ENCODE peak calls at places on chromosomes 4 and X, in five cellular contexts. One of them, this sample, is unnamed.
A peak's percentile ranks its signal among the peaks of the same experiment; 100 is the strongest.

GRCh38 chrX:71563921-71564320 is 14.3 kb upstream of the GCNA start:
- DNase-seq in GM23248: no peak
- DNase-seq in H54: no peak
- DNase-seq in A549: no peak
- DNase-seq in fibroblast of gingiva: no peak
- DNase-seq in this sample: no peak

GRCh38 chrX:151073767-151074166 is 90.6 kb downstream of the HMGB3 start:
- DNase-seq in GM23248: no peak
- DNase-seq in fibroblast of gingiva: no peak
- DNase-seq in H54: no peak
- DNase-seq in A549: no peak
- DNase-seq in this sample: no peak

GRCh38 chr4:155854597-155855226 is 11.4 kb downstream of the ASIC5 start:
- DNase-seq in fibroblast of gingiva: no peak
- DNase-seq in A549: peak; percentile 20
- DNase-seq in GM23248: peak; percentile 65
- DNase-seq in H54: peak; percentile 4
- DNase-seq in this sample: no peak

GRCh38 chr4:32499176-32499575 is 1779.0 kb downstream of the PCDH7 start:
- DNase-seq in H54: no peak
- DNase-seq in A549: no peak
- DNase-seq in GM23248: peak; percentile 42
- DNase-seq in fibroblast of gingiva: peak; percentile 89
- DNase-seq in this sample: no peak

GRCh38 chrX:120207009-120207610 is 43.5 kb upstream of the ZBTB33 start:
- DNase-seq in A549: no peak
- DNase-seq in fibroblast of gingiva: no peak
- DNase-seq in GM23248: no peak
- DNase-seq in H54: no peak
- DNase-seq in this sample: no peak

GRCh38 chr4:10381146-10381545 is 76.1 kb downstream of the ZNF518B start:
- DNase-seq in H54: no peak
- DNase-seq in fibroblast of gingiva: no peak
- DNase-seq in A549: no peak
- DNase-seq in GM23248: no peak
- DNase-seq in this sample: no peak

GRCh38 chr4:66187175-66187720 is 517.0 kb upstream of the EPHA5 start:
- DNase-seq in GM23248: no peak
- DNase-seq in H54: no peak
- DNase-seq in fibroblast of gingiva: no peak
- DNase-seq in A549: no peak
- DNase-seq in this sample: no peak

GRCh38 chr4:74659576-74660411 is 134.5 kb downstream of the BTC start:
- DNase-seq in A549: peak; percentile 54
- DNase-seq in GM23248: peak; percentile 96
- DNase-seq in H54: no peak
- DNase-seq in fibroblast of gingiva: peak; percentile 98
- DNase-seq in this sample: peak; percentile 94

GRCh38 chr4:13654158-13654797 is 26.8 kb upstream of the BOD1L1 start:
- DNase-seq in GM23248: peak; percentile 86
- DNase-seq in H54: peak; percentile 40
- DNase-seq in A549: peak; percentile 18
- DNase-seq in fibroblast of gingiva: peak; percentile 59
- DNase-seq in this sample: peak; percentile 52

GRCh38 chr4:156663663-156664062 is 307.9 kb downstream of the PDGFC start:
- DNase-seq in fibroblast of gingiva: no peak
- DNase-seq in GM23248: no peak
- DNase-seq in A549: no peak
- DNase-seq in H54: no peak
- DNase-seq in this sample: no peak

GRCh38 chrX:38806875-38807601 is 5.8 kb downstream of the MID1IP1 start:
- DNase-seq in fibroblast of gingiva: no peak
- DNase-seq in A549: no peak
- DNase-seq in GM23248: peak; percentile 24
- DNase-seq in H54: no peak
- DNase-seq in this sample: no peak

GRCh38 chr4:1991596-1992434 is 17.0 kb downstream of the NELFA start:
- DNase-seq in A549: no peak
- DNase-seq in GM23248: no peak
- DNase-seq in H54: no peak
- DNase-seq in fibroblast of gingiva: no peak
- DNase-seq in this sample: no peak

GRCh38 chr4:73883306-73883705 is 14.1 kb downstream of the CXCL1 start:
- DNase-seq in GM23248: peak; percentile 77
- DNase-seq in A549: no peak
- DNase-seq in fibroblast of gingiva: peak; percentile 38
- DNase-seq in H54: no peak
- DNase-seq in this sample: no peak

GRCh38 chr4:681736-682451 is 7.1 kb downstream of the SLC49A3 start:
- DNase-seq in A549: no peak
- DNase-seq in H54: no peak
- DNase-seq in GM23248: no peak
- DNase-seq in fibroblast of gingiva: no peak
- DNase-seq in this sample: peak; percentile 53

GRCh38 chr4:153529646-153530045 is 63.5 kb downstream of the TMEM131L start:
- DNase-seq in H54: no peak
- DNase-seq in GM23248: peak; percentile 18
- DNase-seq in fibroblast of gingiva: peak; percentile 51
- DNase-seq in A549: no peak
- DNase-seq in this sample: no peak

GRCh38 chr4:122602277-122603142 is 18.4 kb downstream of the IL21 start:
- DNase-seq in GM23248: peak; percentile 67
- DNase-seq in fibroblast of gingiva: peak; percentile 56
- DNase-seq in H54: no peak
- DNase-seq in A549: peak; percentile 9
- DNase-seq in this sample: peak; percentile 66

GRCh38 chr4:132396636-132397035 is 752.5 kb upstream of the PCDH10 start:
- DNase-seq in GM23248: no peak
- DNase-seq in fibroblast of gingiva: peak; percentile 5
- DNase-seq in A549: no peak
- DNase-seq in H54: no peak
- DNase-seq in this sample: no peak

GRCh38 chr4:137997496-137997895 is 244.7 kb downstream of the SLC7A11 start:
- DNase-seq in H54: no peak
- DNase-seq in fibroblast of gingiva: no peak
- DNase-seq in A549: no peak
- DNase-seq in GM23248: no peak
- DNase-seq in this sample: no peak

GRCh38 chrX:44312421-44312820 is 31.1 kb downstream of the EFHC2 start:
- DNase-seq in H54: no peak
- DNase-seq in A549: no peak
- DNase-seq in GM23248: no peak
- DNase-seq in fibroblast of gingiva: no peak
- DNase-seq in this sample: no peak

GRCh38 chr4:128663325-128663724 is 146.2 kb upstream of the JADE1 start:
- DNase-seq in GM23248: no peak
- DNase-seq in H54: no peak
- DNase-seq in fibroblast of gingiva: no peak
- DNase-seq in A549: no peak
- DNase-seq in this sample: no peak

GRCh38 chr4:182555997-182556418 is 312.8 kb downstream of the TENM3 start:
- DNase-seq in fibroblast of gingiva: peak; percentile 87
- DNase-seq in A549: no peak
- DNase-seq in GM23248: peak; percentile 50
- DNase-seq in H54: no peak
- DNase-seq in this sample: no peak

GRCh38 chrX:97389761-97390192 is 506.1 kb downstream of the RPA4 start:
- DNase-seq in A549: no peak
- DNase-seq in GM23248: peak; percentile 71
- DNase-seq in fibroblast of gingiva: peak; percentile 69
- DNase-seq in H54: no peak
- DNase-seq in this sample: no peak

GRCh38 chr4:135177323-135177722 is 975.7 kb upstream of the PABPC4L start:
- DNase-seq in A549: no peak
- DNase-seq in H54: no peak
- DNase-seq in GM23248: no peak
- DNase-seq in fibroblast of gingiva: no peak
- DNase-seq in this sample: no peak

GRCh38 chr4:70463335-70463734 is 8.7 kb upstream of the MUC7 start:
- DNase-seq in H54: no peak
- DNase-seq in fibroblast of gingiva: no peak
- DNase-seq in A549: no peak
- DNase-seq in GM23248: no peak
- DNase-seq in this sample: no peak

GRCh38 chr4:40992472-40993298 is 221.7 kb downstream of the APBB2 start:
- DNase-seq in H54: no peak
- DNase-seq in fibroblast of gingiva: peak; percentile 34
- DNase-seq in GM23248: peak; percentile 82
- DNase-seq in A549: no peak
- DNase-seq in this sample: no peak